ENCODE peak calls at places on chromosomes 1 and 21, in four cellular contexts. V is cardiac fibroblast, W is fibroblast of lung, L is fibroblast of pulmonary artery. J is an unnamed sample.
A peak's percentile ranks its signal among the peaks of the same experiment; 100 is the strongest.

GRCh38 chr1:21579788-21580187 is 70.6 kb downstream of the ALPL start:
- DNase-seq in L (no peak), W (no peak), V (no peak), J (no peak)

GRCh38 chr1:43545686-43546387 is 15.2 kb downstream of the PTPRF start:
- DNase-seq in W (peak; percentile 61), L (no peak), V (peak; percentile 60), J (no peak)

GRCh38 chr1:101002551-101002950 is 23.0 kb downstream of the DPH5 start:
- DNase-seq in V (peak; percentile 20), W (no peak), L (no peak), J (no peak)

GRCh38 chr1:58573705-58574591 is 3.1 kb downstream of the TACSTD2 start:
- DNase-seq in W (no peak), L (no peak), V (no peak), J (no peak)

GRCh38 chr1:161200992-161201827 is 957 bp upstream of the NDUFS2 start:
- DNase-seq in W (peak; percentile 89), V (peak; percentile 96), L (peak; percentile 97), J (no peak)

GRCh38 chr1:21931171-21932093 is 5.7 kb downstream of the HSPG2 start:
- DNase-seq in W (peak; percentile 88), L (peak; percentile 89), V (peak; percentile 96), J (peak; percentile 85)

GRCh38 chr21:42228709-42229220 is 9.8 kb downstream of the ABCG1 start:
- DNase-seq in W (no peak), L (no peak), V (no peak), J (no peak)

GRCh38 chr1:54359393-54360162 is 46.6 kb downstream of the SSBP3 start:
- DNase-seq in V (no peak), W (no peak), L (no peak), J (no peak)

GRCh38 chr1:151898519-151898991 is 10.8 kb downstream of the THEM4 start:
- DNase-seq in W (no peak), L (no peak), V (peak; percentile 6), J (no peak)

GRCh38 chr1:55893155-55893554 is 678.0 kb upstream of the USP24 start:
- DNase-seq in V (peak; percentile 70), W (peak; percentile 73), L (peak; percentile 79), J (no peak)

GRCh38 chr1:200041337-200042118 is 14.0 kb downstream of the NR5A2 start:
- DNase-seq in L (no peak), V (no peak), W (no peak), J (no peak)

GRCh38 chr1:226223786-226224244 is 351 bp downstream of the MIXL1 start:
- DNase-seq in W (no peak), V (peak; percentile 8), L (peak; percentile 10), J (no peak)
- TF ChIP-seq CTCF in W (no peak), V (no peak), L (no peak), J (no peak)

GRCh38 chr1:110859062-110859461 is 13.9 kb upstream of the CD53 start:
- DNase-seq in L (no peak), V (no peak), W (no peak), J (no peak)
- H3K4me3 ChIP-seq in L (no peak overlapping the region), V (no peak overlapping the region), W (no peak overlapping the region), J (no peak overlapping the region)

GRCh38 chr1:234212764-234213406 is 160.4 kb upstream of the COA6 start:
- DNase-seq in W (peak; percentile 3), V (peak; percentile 6), L (peak; percentile 6), J (no peak)
- TF ChIP-seq CTCF in W (peak; percentile 31), V (peak; percentile 7), L (peak; percentile 22), J (peak; percentile 31)

GRCh38 chr1:3073520-3074296 is 4.7 kb downstream of the PRDM16 start:
- DNase-seq in L (no peak), W (no peak), V (no peak), J (no peak)

GRCh38 chr1:3071507-3072177 is 2.6 kb downstream of the PRDM16 start:
- DNase-seq in V (no peak), L (no peak), W (no peak), J (no peak)

GRCh38 chr1:3072178-3072947 is 3.4 kb downstream of the PRDM16 start:
- DNase-seq in L (no peak), W (no peak), V (no peak), J (no peak)

GRCh38 chr1:3074297-3074741 is 5.3 kb downstream of the PRDM16 start:
- DNase-seq in L (no peak), W (no peak), V (no peak), J (no peak)

GRCh38 chr1:3072948-3073519 is 4.0 kb downstream of the PRDM16 start:
- DNase-seq in L (no peak), W (no peak), V (no peak), J (no peak)
- H3K4me3 ChIP-seq in L (no peak overlapping the region), W (no peak overlapping the region), V (no peak overlapping the region), J (no peak overlapping the region)

GRCh38 chr1:39158330-39159086 is 46.0 kb upstream of the MACF1 start:
- DNase-seq in W (peak; percentile 83), L (peak; percentile 69), V (peak; percentile 62), J (no peak)
- TF ChIP-seq CTCF in W (peak; percentile 20), L (peak; percentile 11), V (peak; percentile 20), J (no peak)

GRCh38 chr1:207965602-207966387 is 54.9 kb upstream of the CD34 start:
- DNase-seq in W (no peak), V (no peak), L (no peak), J (no peak)

GRCh38 chr1:207966521-207966920 is 55.6 kb upstream of the CD34 start:
- DNase-seq in W (no peak), V (no peak), L (no peak), J (no peak)

GRCh38 chr1:207962716-207963428 is 51.9 kb upstream of the CD34 start:
- DNase-seq in V (peak; percentile 54), L (peak; percentile 36), W (peak; percentile 43), J (no peak)

GRCh38 chr1:207963429-207964194 is 52.7 kb upstream of the CD34 start:
- DNase-seq in L (peak; percentile 85), V (peak; percentile 90), W (peak; percentile 81), J (peak; percentile 25)

GRCh38 chr1:207964195-207964966 is 53.5 kb upstream of the CD34 start:
- DNase-seq in L (peak; percentile 46), W (no peak), V (peak; percentile 42), J (no peak)
- H3K4me3 ChIP-seq in L (peak overlapping the region; percentile 24), W (no peak overlapping the region), V (no peak overlapping the region), J (peak overlapping the region; percentile 39)

GRCh38 chr1:41023279-41023990 is 1.9 kb upstream of the SLFNL1 start:
- DNase-seq in V (peak; percentile 34), W (no peak), L (peak; percentile 35), J (no peak)
- TF ChIP-seq CTCF in V (peak; percentile 46), W (peak; percentile 39), L (peak; percentile 45), J (peak; percentile 36)

GRCh38 chr1:214425101-214425500 is 126.3 kb downstream of the PTPN14 start:
- DNase-seq in W (no peak), V (no peak), L (no peak), J (no peak)

GRCh38 chr1:214426420-214426812 is 125.0 kb downstream of the PTPN14 start:
- DNase-seq in L (no peak), V (no peak), W (no peak), J (no peak)

GRCh38 chr1:214425723-214426419 is 125.5 kb downstream of the PTPN14 start:
- DNase-seq in V (no peak), L (no peak), W (no peak), J (no peak)

GRCh38 chr1:214429951-214430742 is 121.3 kb downstream of the PTPN14 start:
- DNase-seq in V (no peak), W (peak; percentile 26), L (peak; percentile 63), J (no peak)

DNA sequence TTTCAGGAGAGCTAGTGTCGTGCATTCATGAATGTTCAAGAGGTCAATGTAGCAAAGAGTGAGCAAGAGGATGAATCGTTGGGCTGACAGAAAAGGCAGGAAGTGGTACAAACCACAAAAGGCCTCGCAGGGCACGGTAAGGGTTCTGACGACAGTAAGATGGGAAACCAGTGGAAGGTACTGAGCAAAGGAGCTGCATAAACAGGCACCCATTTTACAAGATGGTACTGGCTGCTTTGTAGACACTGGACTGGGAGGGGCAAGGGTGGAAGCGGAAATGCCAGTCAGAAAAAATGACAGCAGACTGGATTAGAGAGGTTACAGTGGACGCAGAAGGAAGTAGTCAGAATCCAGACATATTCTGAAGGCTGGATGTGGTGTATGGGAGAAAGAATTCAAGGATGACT is 123.5 kb downstream of the PTPN14 start:
- DNase-seq in V (peak; percentile 70), L (peak; percentile 81), W (peak; percentile 90), J (peak; percentile 61)
- H3K4me3 ChIP-seq in V (no peak overlapping the region), L (no peak overlapping the region), W (no peak overlapping the region), J (no peak overlapping the region)

GRCh38 chr21:28521932-28522826 is 470.5 kb downstream of the LTN1 start:
- DNase-seq in L (peak; percentile 69), V (peak; percentile 70), W (peak; percentile 76), J (peak; percentile 60)
- TF ChIP-seq CTCF in L (peak; percentile 61), V (peak; percentile 70), W (peak; percentile 69), J (peak; percentile 72)